ENCODE peak calls at places on chromosomes 16 and 17, in ten cellular contexts. One of them, this sample, is unnamed.

GRCh38 chr16:3578610-3579551 is 1.7 kb upstream of the NLRC3 start:
- DNase-seq in anterior cingulate cortex: no peak
- DNase-seq in NCI-H774: no peak
- DNase-seq in GM23338: peak; percentile 39
- DNase-seq in T-cell: peak; percentile 15
- DNase-seq in non-pigmented ciliary epithelial cell: no peak
- DNase-seq in neuronal stem cell: peak; percentile 27
- DNase-seq in EH: no peak
- DNase-seq in NCI-H69: no peak
- DNase-seq in NCI-H446 treated with DMSO at 0.1 percent for 48 hours: no peak
- DNase-seq in this sample: no peak

GRCh38 chr17:2800367-2800766 is 4.1 kb downstream of the RAP1GAP2 start:
- DNase-seq in anterior cingulate cortex: no peak
- DNase-seq in NCI-H774: no peak
- DNase-seq in GM23338: no peak
- DNase-seq in T-cell: no peak
- DNase-seq in non-pigmented ciliary epithelial cell: no peak
- DNase-seq in neuronal stem cell: no peak
- DNase-seq in EH: no peak
- DNase-seq in NCI-H69: no peak
- DNase-seq in NCI-H446 treated with DMSO at 0.1 percent for 48 hours: no peak
- DNase-seq in this sample: no peak

GRCh38 chr16:81551141-81551808 is 106.7 kb downstream of the CMIP start:
- DNase-seq in anterior cingulate cortex: no peak
- DNase-seq in NCI-H774: no peak
- DNase-seq in GM23338: no peak
- DNase-seq in T-cell: no peak
- DNase-seq in non-pigmented ciliary epithelial cell: peak; percentile 42
- DNase-seq in neuronal stem cell: no peak
- DNase-seq in EH: peak; percentile 83
- DNase-seq in NCI-H69: no peak
- DNase-seq in NCI-H446 treated with DMSO at 0.1 percent for 48 hours: no peak
- DNase-seq in this sample: no peak

GRCh38 chr17:13600475-13601316 is 1.0 kb downstream of the HS3ST3A1 start:
- DNase-seq in anterior cingulate cortex: no peak
- DNase-seq in NCI-H774: no peak
- DNase-seq in GM23338: peak; percentile 47
- DNase-seq in T-cell: no peak
- DNase-seq in non-pigmented ciliary epithelial cell: no peak
- DNase-seq in neuronal stem cell: peak; percentile 43
- DNase-seq in EH: peak; percentile 60
- DNase-seq in NCI-H69: no peak
- DNase-seq in NCI-H446 treated with DMSO at 0.1 percent for 48 hours: no peak
- DNase-seq in this sample: no peak

GRCh38 chr16:10578474-10579316 is 1.7 kb downstream of the EMP2 start:
- DNase-seq in anterior cingulate cortex: no peak
- DNase-seq in NCI-H774: no peak
- DNase-seq in GM23338: no peak
- DNase-seq in T-cell: no peak
- DNase-seq in non-pigmented ciliary epithelial cell: no peak
- DNase-seq in neuronal stem cell: no peak
- DNase-seq in EH: peak; percentile 43
- DNase-seq in NCI-H69: no peak
- DNase-seq in NCI-H446 treated with DMSO at 0.1 percent for 48 hours: no peak
- DNase-seq in this sample: no peak

GRCh38 chr16:14473488-14473887 is 156.6 kb downstream of the PARN start:
- DNase-seq in anterior cingulate cortex: no peak
- DNase-seq in NCI-H774: no peak
- DNase-seq in GM23338: no peak
- DNase-seq in T-cell: no peak
- DNase-seq in non-pigmented ciliary epithelial cell: no peak
- DNase-seq in neuronal stem cell: no peak
- DNase-seq in EH: no peak
- DNase-seq in NCI-H69: no peak
- DNase-seq in NCI-H446 treated with DMSO at 0.1 percent for 48 hours: no peak
- DNase-seq in this sample: no peak

GRCh38 chr17:70314506-70314905 is 145.2 kb downstream of the KCNJ2 start:
- DNase-seq in anterior cingulate cortex: no peak
- DNase-seq in NCI-H774: no peak
- DNase-seq in GM23338: no peak
- DNase-seq in T-cell: no peak
- DNase-seq in non-pigmented ciliary epithelial cell: no peak
- DNase-seq in neuronal stem cell: no peak
- DNase-seq in EH: no peak
- DNase-seq in NCI-H69: no peak
- DNase-seq in NCI-H446 treated with DMSO at 0.1 percent for 48 hours: no peak
- DNase-seq in this sample: no peak

GRCh38 chr17:50115744-50116143 is 14.2 kb downstream of the SAMD14 start:
- DNase-seq in anterior cingulate cortex: no peak
- DNase-seq in NCI-H774: no peak
- DNase-seq in GM23338: no peak
- DNase-seq in T-cell: no peak
- DNase-seq in non-pigmented ciliary epithelial cell: no peak
- DNase-seq in neuronal stem cell: no peak
- DNase-seq in EH: no peak
- DNase-seq in NCI-H69: no peak
- DNase-seq in NCI-H446 treated with DMSO at 0.1 percent for 48 hours: no peak
- DNase-seq in this sample: no peak

GRCh38 chr16:8887952-8888560 is 5.9 kb downstream of the LITAFD start:
- DNase-seq in anterior cingulate cortex: peak; percentile 66
- DNase-seq in NCI-H774: no peak
- DNase-seq in GM23338: no peak
- DNase-seq in T-cell: no peak
- DNase-seq in non-pigmented ciliary epithelial cell: no peak
- DNase-seq in neuronal stem cell: no peak
- DNase-seq in EH: peak; percentile 89
- DNase-seq in NCI-H69: no peak
- DNase-seq in NCI-H446 treated with DMSO at 0.1 percent for 48 hours: peak; percentile 29
- DNase-seq in this sample: peak; percentile 91

GRCh38 chr17:8175795-8176196 is 384 bp downstream of the TMEM107 start:
- DNase-seq in anterior cingulate cortex: no peak
- DNase-seq in NCI-H774: no peak
- DNase-seq in GM23338: no peak
- DNase-seq in T-cell: no peak
- DNase-seq in non-pigmented ciliary epithelial cell: no peak
- DNase-seq in neuronal stem cell: peak; percentile 24
- DNase-seq in EH: peak; percentile 29
- DNase-seq in NCI-H69: peak; percentile 40
- DNase-seq in NCI-H446 treated with DMSO at 0.1 percent for 48 hours: no peak
- DNase-seq in this sample: no peak

GRCh38 chr17:47305302-47305923 is 18.3 kb upstream of the EFCAB13 start:
- DNase-seq in anterior cingulate cortex: no peak
- DNase-seq in NCI-H774: no peak
- DNase-seq in GM23338: no peak
- DNase-seq in T-cell: no peak
- DNase-seq in non-pigmented ciliary epithelial cell: peak; percentile 83
- DNase-seq in neuronal stem cell: no peak
- DNase-seq in EH: peak; percentile 96
- DNase-seq in NCI-H69: peak; percentile 88
- DNase-seq in NCI-H446 treated with DMSO at 0.1 percent for 48 hours: no peak
- DNase-seq in this sample: no peak

GRCh38 chr17:39667262-39668140 is 752 bp upstream of the PNMT start:
- DNase-seq in anterior cingulate cortex: no peak
- DNase-seq in NCI-H774: no peak
- DNase-seq in GM23338: peak; percentile 48
- DNase-seq in T-cell: no peak
- DNase-seq in non-pigmented ciliary epithelial cell: no peak
- DNase-seq in neuronal stem cell: no peak
- DNase-seq in EH: no peak
- DNase-seq in NCI-H69: peak; percentile 36
- DNase-seq in NCI-H446 treated with DMSO at 0.1 percent for 48 hours: no peak
- DNase-seq in this sample: no peak

GRCh38 chr17:80798595-80799552 is 192.8 kb upstream of the CHMP6 start:
- DNase-seq in anterior cingulate cortex: no peak
- DNase-seq in NCI-H774: no peak
- DNase-seq in GM23338: no peak
- DNase-seq in T-cell: no peak
- DNase-seq in non-pigmented ciliary epithelial cell: no peak
- DNase-seq in neuronal stem cell: no peak
- DNase-seq in EH: no peak
- DNase-seq in NCI-H69: no peak
- DNase-seq in NCI-H446 treated with DMSO at 0.1 percent for 48 hours: no peak
- DNase-seq in this sample: no peak

GRCh38 chr17:48427598-48427997 is 2.4 kb downstream of the SKAP1 start:
- DNase-seq in anterior cingulate cortex: no peak
- DNase-seq in NCI-H774: peak; percentile 68
- DNase-seq in GM23338: no peak
- DNase-seq in T-cell: peak; percentile 48
- DNase-seq in non-pigmented ciliary epithelial cell: no peak
- DNase-seq in neuronal stem cell: no peak
- DNase-seq in EH: no peak
- DNase-seq in NCI-H69: peak; percentile 85
- DNase-seq in NCI-H446 treated with DMSO at 0.1 percent for 48 hours: no peak
- DNase-seq in this sample: no peak

GRCh38 chr17:74110467-74110866 is 93.0 kb upstream of the RPL38 start:
- DNase-seq in anterior cingulate cortex: no peak
- DNase-seq in NCI-H774: no peak
- DNase-seq in GM23338: no peak
- DNase-seq in T-cell: no peak
- DNase-seq in non-pigmented ciliary epithelial cell: no peak
- DNase-seq in neuronal stem cell: peak; percentile 14
- DNase-seq in EH: no peak
- DNase-seq in NCI-H69: no peak
- DNase-seq in NCI-H446 treated with DMSO at 0.1 percent for 48 hours: no peak
- DNase-seq in this sample: no peak

GRCh38 chr17:49576121-49576905 is 642 bp downstream of the NXPH3 start:
- DNase-seq in anterior cingulate cortex: no peak
- DNase-seq in NCI-H774: peak; percentile 5
- DNase-seq in GM23338: peak; percentile 82
- DNase-seq in T-cell: no peak
- DNase-seq in non-pigmented ciliary epithelial cell: no peak
- DNase-seq in neuronal stem cell: peak; percentile 61
- DNase-seq in EH: peak; percentile 80
- DNase-seq in NCI-H69: peak; percentile 84
- DNase-seq in NCI-H446 treated with DMSO at 0.1 percent for 48 hours: no peak
- DNase-seq in this sample: peak; percentile 72

GRCh38 chr17:42754782-42755181 is 6.2 kb upstream of the RAMP2 start:
- DNase-seq in anterior cingulate cortex: no peak
- DNase-seq in NCI-H774: no peak
- DNase-seq in GM23338: no peak
- DNase-seq in T-cell: no peak
- DNase-seq in non-pigmented ciliary epithelial cell: no peak
- DNase-seq in neuronal stem cell: no peak
- DNase-seq in EH: no peak
- DNase-seq in NCI-H69: no peak
- DNase-seq in NCI-H446 treated with DMSO at 0.1 percent for 48 hours: no peak
- DNase-seq in this sample: no peak

This sample was measured in cerebellum.